ENCODE peak calls at places on chromosomes 5 and 9, in eight cellular contexts. S is HEK293T; B is mucosa of descending colon; X is AG09309; L is AG10803; Y is activated CD4-positive, CD25-positive, alpha-beta regulatory T cell; M is putamen; N is activated CD4-positive, alpha-beta T cell treated with anti-CD3 and anti-CD28 coated beads, Interleukin-2, amount 10 ng/mL, durations not matched to agents 24 days and 14 days. O is an unnamed sample.

GRCh38 chr5:107966216-107966615 is 295.5 kb upstream of the EFNA5 start:
- DNase-seq in S (no peak), M (no peak), X (no peak), N (no peak), L (no peak), Y (no peak), B (no peak), O (no peak)

GRCh38 chr5:36374275-36374862 is 72.7 kb upstream of the RANBP3L start:
- DNase-seq in N (no peak), Y (no peak), B (no peak), X (peak), S (no peak), M (no peak), L (peak), O (peak)

GRCh38 chr5:66958126-66958983 is 238.2 kb downstream of the CD180 start:
- DNase-seq in B (no peak), N (peak), X (peak), S (no peak), Y (no peak), M (no peak), L (peak), O (peak)

GRCh38 chr9:132160802-132161742 is 786 bp upstream of the NTNG2 start:
- DNase-seq in L (peak), S (peak), N (peak), X (peak), M (no peak), Y (no peak), B (no peak), O (peak)

GRCh38 chr5:108421713-108422112 is 39.8 kb upstream of the FBXL17 start:
- DNase-seq in L (no peak), Y (no peak), N (no peak), X (no peak), B (no peak), M (no peak), S (no peak), O (no peak)

GRCh38 chr5:124172389-124173003 is 573.9 kb downstream of the ZNF608 start:
- DNase-seq in Y (no peak), M (no peak), N (no peak), B (no peak), X (no peak), L (no peak), S (no peak), O (no peak)

GRCh38 chr5:45179686-45180085 is 370.9 kb downstream of the MRPS30 start:
- DNase-seq in B (no peak), Y (no peak), N (no peak), M (no peak), S (no peak), L (no peak), X (no peak), O (no peak)

GRCh38 chr5:40904205-40904993 is 4.9 kb upstream of the C7 start:
- DNase-seq in L (peak), X (peak), B (no peak), S (peak), M (peak), N (peak), Y (no peak), O (peak)

GRCh38 chr5:54778783-54779182 is 206.6 kb downstream of the ESM1 start:
- DNase-seq in N (peak), Y (no peak), B (no peak), S (no peak), M (no peak), L (no peak), X (no peak), O (no peak)

GRCh38 chr5:76325326-76325725 is 77.8 kb upstream of the IQGAP2 start:
- DNase-seq in S (no peak), Y (no peak), M (no peak), X (no peak), N (peak), B (no peak), L (no peak), O (no peak)

GRCh38 chr5:107687404-107687803 is 16.7 kb upstream of the EFNA5 start:
- DNase-seq in S (no peak), B (no peak), M (no peak), L (no peak), Y (no peak), N (no peak), X (no peak), O (no peak)

GRCh38 chr9:121612511-121612998 is 38.9 kb upstream of the DAB2IP start:
- DNase-seq in X (no peak), B (no peak), L (no peak), N (no peak), M (no peak), Y (no peak), S (peak), O (no peak)

GRCh38 chr5:178818094-178818493 is 41.7 kb upstream of the ZNF354B start:
- DNase-seq in M (no peak), S (no peak), X (no peak), B (no peak), L (no peak), N (no peak), Y (no peak), O (no peak)

GRCh38 chr5:120564013-120564412 is 99.9 kb downstream of the PRR16 start:
- DNase-seq in N (no peak), L (no peak), S (no peak), Y (no peak), B (no peak), X (no peak), M (no peak), O (no peak)

GRCh38 chr5:147504001-147504400 is 5.9 kb downstream of the DPYSL3 start:
- DNase-seq in Y (no peak), M (no peak), B (no peak), N (no peak), L (peak), X (peak), S (no peak), O (peak)

GRCh38 chr9:131641618-131642495 is 96.5 kb downstream of the PRRT1B start:
- DNase-seq in X (peak), M (no peak), N (no peak), S (no peak), L (no peak), Y (no peak), B (peak), O (peak)

GRCh38 chr5:65928860-65929259 is 2.5 kb downstream of the ERBIN start:
- DNase-seq in L (no peak), N (no peak), M (no peak), X (no peak), B (no peak), S (no peak), Y (no peak), O (no peak)

GRCh38 chr9:85425153-85425611 is 316.6 kb downstream of the AGTPBP1 start:
- DNase-seq in M (peak), S (peak), B (no peak), L (peak), Y (no peak), X (peak), N (peak), O (peak)

GRCh38 chr9:738209-738915 is 103.1 kb upstream of the DMRT1 start:
- DNase-seq in Y (no peak), B (no peak), S (no peak), L (peak), M (peak), N (no peak), X (peak), O (peak)

GRCh38 chr9:98552306-98552705 is 156.4 kb downstream of the GABBR2 start:
- DNase-seq in Y (no peak), M (no peak), N (no peak), L (no peak), B (no peak), S (no peak), X (no peak), O (no peak)

GRCh38 chr9:3509926-3510325 is 15.9 kb downstream of the RFX3 start:
- DNase-seq in L (no peak), S (no peak), Y (no peak), B (no peak), M (no peak), N (no peak), X (no peak), O (no peak)

GRCh38 chr5:181052928-181053759 is 13.1 kb downstream of the BTNL9 start:
- DNase-seq in N (peak), X (no peak), S (peak), Y (no peak), B (no peak), L (no peak), M (no peak), O (no peak)

GRCh38 chr5:157295247-157295646 is 29.3 kb downstream of the CYFIP2 start:
- DNase-seq in B (no peak), X (no peak), S (no peak), L (no peak), M (no peak), N (no peak), Y (no peak), O (no peak)

GRCh38 chr9:2017209-2017458 is 2.0 kb downstream of the SMARCA2 start:
- DNase-seq in S (no peak), X (no peak), B (no peak), Y (no peak), N (no peak), M (no peak), L (no peak), O (no peak)

GRCh38 chr9:82057805-82058204 is 69.2 kb downstream of the SPATA31D1 start:
- DNase-seq in M (no peak), L (no peak), X (no peak), N (no peak), Y (no peak), B (no peak), S (no peak), O (no peak)

GRCh38 chr9:2271426-2271825 is 256.3 kb downstream of the SMARCA2 start:
- DNase-seq in M (peak), L (peak), Y (no peak), S (peak), N (no peak), X (no peak), B (no peak), O (no peak)

O was measured in brain microvascular endothelial cell.